ENCODE peak calls at places on chromosomes 4 and X, in four cellular contexts. One of them, this sample, is unnamed.

GRCh38 chrX:73668779-73669178 is 105.8 kb downstream of the CHIC1 start:
- DNase-seq in IMR-90: no peak
- DNase-seq in K562: no peak
- DNase-seq in keratinocyte: no peak
- DNase-seq in this sample: no peak

GRCh38 chrX:69024287-69024686 is 141.0 kb downstream of the PJA1 start:
- DNase-seq in IMR-90: no peak
- DNase-seq in K562: no peak
- DNase-seq in keratinocyte: no peak
- DNase-seq in this sample: no peak

GRCh38 chrX:50903387-50904027 is 7.0 kb upstream of the BMP15 start:
- DNase-seq in IMR-90: peak; percentile 26
- DNase-seq in K562: peak; percentile 37
- DNase-seq in keratinocyte: no peak
- DNase-seq in this sample: peak; percentile 53

GRCh38 chrX:107205770-107206696 is at the start of the genes DNAAF6 and NUP62CL:
- DNase-seq in IMR-90: no peak
- DNase-seq in K562: peak; percentile 95
- DNase-seq in keratinocyte: no peak
- DNase-seq in this sample: peak; percentile 14

GRCh38 chr4:17027495-17027894 is 129.1 kb upstream of the LDB2 start:
- DNase-seq in IMR-90: peak; percentile 99
- DNase-seq in K562: no peak
- DNase-seq in keratinocyte: peak; percentile 66
- DNase-seq in this sample: peak; percentile 87

GRCh38 chr4:87651941-87652340 is 1.9 kb downstream of the DMP1 start:
- DNase-seq in IMR-90: no peak
- DNase-seq in K562: no peak
- DNase-seq in keratinocyte: no peak
- DNase-seq in this sample: no peak

GRCh38 chr4:9861561-9861960 is 80.1 kb downstream of the DRD5 start:
- DNase-seq in IMR-90: no peak
- DNase-seq in K562: no peak
- DNase-seq in keratinocyte: no peak
- DNase-seq in this sample: no peak

GRCh38 chrX:41875142-41875541 is 48.2 kb downstream of the CASK start:
- DNase-seq in IMR-90: peak; percentile 65
- DNase-seq in K562: no peak
- DNase-seq in keratinocyte: no peak
- DNase-seq in this sample: no peak

GRCh38 chrX:140822861-140823260 is 113.3 kb downstream of the LINC00632 start:
- DNase-seq in IMR-90: no peak
- DNase-seq in K562: no peak
- DNase-seq in keratinocyte: no peak
- DNase-seq in this sample: no peak

GRCh38 chr4:78922207-78922606 is 17.0 kb downstream of the PAQR3 start:
- DNase-seq in IMR-90: peak; percentile 83
- DNase-seq in K562: no peak
- DNase-seq in keratinocyte: no peak
- DNase-seq in this sample: no peak

GRCh38 chrX:97189668-97190067 is 306.0 kb downstream of the RPA4 start:
- DNase-seq in IMR-90: no peak
- DNase-seq in K562: no peak
- DNase-seq in keratinocyte: no peak
- DNase-seq in this sample: no peak

DNA sequence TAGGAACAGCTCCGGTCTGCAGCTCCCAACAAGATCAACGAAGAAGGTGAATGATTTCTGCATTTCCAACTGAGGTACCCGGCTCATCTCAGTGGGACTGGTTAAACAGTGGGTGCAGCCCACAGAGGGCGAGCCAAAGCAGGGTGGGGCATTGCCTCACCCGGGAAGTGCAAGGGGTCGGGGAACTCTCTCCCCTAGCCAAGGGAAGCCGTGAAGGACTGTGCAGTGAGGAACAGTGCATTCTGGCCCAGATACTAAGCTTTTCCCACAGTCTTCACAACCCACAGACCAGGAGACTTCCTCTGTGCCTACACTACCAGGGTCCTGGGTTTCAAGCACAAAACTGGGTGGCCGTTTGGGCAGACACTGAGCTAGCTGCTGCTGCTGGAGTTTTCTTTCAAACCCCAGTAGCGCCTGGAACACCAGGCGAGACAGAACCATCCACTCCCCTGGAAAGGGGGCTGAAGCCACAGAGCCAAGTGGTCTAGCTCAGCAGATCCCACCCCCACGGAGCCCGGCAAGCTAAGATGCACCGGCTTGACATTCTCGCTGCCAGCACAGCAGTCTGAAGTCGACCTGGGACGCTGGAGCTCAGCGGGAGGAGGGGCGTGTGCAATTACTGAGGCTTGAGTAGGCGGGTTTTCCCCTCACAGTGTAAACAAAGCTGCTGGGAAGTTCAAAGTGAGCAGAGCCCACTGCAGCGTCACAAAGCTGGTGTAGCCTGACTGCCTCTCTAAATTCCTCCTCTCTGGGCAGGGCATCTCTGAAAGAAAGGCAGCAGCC is 84.6 kb downstream of the THOC2 start:
- DNase-seq in IMR-90: peak; percentile 83
- DNase-seq in K562: no peak
- DNase-seq in keratinocyte: no peak
- DNase-seq in this sample: peak; percentile 4
- H3K9me1 ChIP-seq in IMR-90: no peaks in the 10 kb centered on the region
- H3K9me1 ChIP-seq in K562: no peaks in the 10 kb centered on the region
- H3K9me1 ChIP-seq in keratinocyte: no peaks in the 10 kb centered on the region
- H3K9me1 ChIP-seq in this sample: no peaks in the 10 kb centered on the region

GRCh38 chr4:174192943-174193342 is 90.5 kb downstream of the FBXO8 start:
- DNase-seq in IMR-90: no peak
- DNase-seq in K562: no peak
- DNase-seq in keratinocyte: no peak
- DNase-seq in this sample: no peak

GRCh38 chr4:174193438-174194015 is 89.9 kb downstream of the FBXO8 start:
- DNase-seq in IMR-90: peak; percentile 7
- DNase-seq in K562: peak; percentile 57
- DNase-seq in keratinocyte: no peak
- DNase-seq in this sample: no peak

GRCh38 chr4:174190832-174191500 is 92.5 kb downstream of the FBXO8 start:
- DNase-seq in IMR-90: no peak
- DNase-seq in K562: peak; percentile 20
- DNase-seq in keratinocyte: no peak
- DNase-seq in this sample: no peak

DNA sequence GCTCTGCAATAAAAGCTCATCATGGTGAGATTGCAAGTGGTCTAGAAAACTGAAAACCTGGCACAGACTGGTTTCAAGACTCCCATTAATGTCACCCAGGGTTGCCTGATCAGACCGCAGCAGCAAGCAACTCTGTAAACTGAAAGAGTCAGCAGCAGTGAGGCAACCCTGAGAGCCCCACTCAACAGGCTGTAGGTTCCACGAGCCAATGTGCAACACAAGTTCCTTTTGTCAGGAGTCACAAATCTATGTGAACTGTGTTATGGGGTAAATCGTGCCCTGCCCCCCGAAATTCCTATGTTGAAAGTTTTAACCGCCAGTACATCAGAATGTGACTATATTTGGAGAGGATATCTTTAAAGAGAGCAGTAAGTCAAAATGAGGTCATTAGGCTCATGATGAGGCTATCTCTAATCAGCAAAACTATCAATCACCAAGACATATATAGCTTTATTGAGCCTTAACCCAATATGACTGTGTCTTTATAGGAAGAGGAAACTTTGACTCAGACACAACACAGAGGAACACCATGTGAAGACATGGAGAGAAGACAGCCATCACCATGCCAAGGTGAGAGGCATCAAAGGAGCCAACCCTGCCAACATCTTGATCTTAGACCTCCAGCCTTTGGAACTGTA is 94.0 kb downstream of the FBXO8 start:
- DNase-seq in IMR-90: no peak
- DNase-seq in K562: no peak
- DNase-seq in keratinocyte: no peak
- DNase-seq in this sample: no peak
- H3K9me1 ChIP-seq in IMR-90: no peaks in the 10 kb centered on the region
- H3K9me1 ChIP-seq in K562: no peaks in the 10 kb centered on the region
- H3K9me1 ChIP-seq in keratinocyte: no peaks in the 10 kb centered on the region
- H3K9me1 ChIP-seq in this sample: no peaks in the 10 kb centered on the region

DNA sequence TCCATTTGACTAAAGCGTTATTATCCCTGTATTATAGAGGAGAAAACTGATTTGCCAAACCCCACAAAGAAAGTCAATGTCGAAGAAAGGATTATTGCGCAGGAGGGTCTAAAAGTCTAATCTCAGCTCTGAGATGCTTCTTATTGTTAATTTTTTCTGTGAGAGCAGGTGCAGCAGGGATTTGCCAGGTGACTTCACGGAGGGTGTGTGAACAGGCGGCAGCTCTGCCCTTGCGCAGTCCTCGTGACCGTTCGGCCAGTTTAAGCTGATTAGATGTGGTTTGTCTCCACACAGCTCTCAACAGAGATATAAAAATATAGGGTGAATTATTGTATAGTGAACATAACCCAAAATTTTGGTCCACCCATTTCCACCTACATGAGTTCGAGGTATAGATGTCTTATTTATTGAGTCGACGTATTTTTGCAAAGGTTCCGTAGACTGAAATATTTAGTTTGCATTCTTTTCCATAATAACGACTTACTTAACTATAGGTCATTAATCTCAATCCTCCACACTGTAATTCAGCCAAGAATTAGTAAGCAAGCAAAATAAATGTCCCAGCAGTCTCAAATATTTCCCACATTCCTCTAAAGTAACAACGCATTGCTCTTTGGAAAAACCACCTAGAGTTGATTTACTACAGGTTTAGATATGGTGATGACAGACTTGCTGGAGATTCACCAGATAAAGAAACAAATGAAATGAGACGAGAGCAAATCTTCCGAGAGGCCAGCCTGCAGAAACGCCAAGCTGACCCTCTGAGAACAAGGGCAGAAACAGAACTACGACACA is 28.7 kb downstream of the TENM3 start:
- DNase-seq in IMR-90: peak; percentile 24
- DNase-seq in K562: no peak
- DNase-seq in keratinocyte: no peak
- DNase-seq in this sample: no peak
- H3K9me1 ChIP-seq in IMR-90: no peaks in the 10 kb centered on the region
- H3K9me1 ChIP-seq in K562: no peaks in the 10 kb centered on the region
- H3K9me1 ChIP-seq in keratinocyte: no peaks in the 10 kb centered on the region
- H3K9me1 ChIP-seq in this sample: no peaks in the 10 kb centered on the region

GRCh38 chr4:101162990-101163380 is 184.3 kb downstream of the PPP3CA start:
- DNase-seq in IMR-90: no peak
- DNase-seq in K562: no peak
- DNase-seq in keratinocyte: no peak
- DNase-seq in this sample: no peak
- H3K9me1 ChIP-seq in IMR-90: peaks cover 8% of the 10 kb centered on the region
- H3K9me1 ChIP-seq in K562: no peaks in the 10 kb centered on the region
- H3K9me1 ChIP-seq in keratinocyte: no peaks in the 10 kb centered on the region
- H3K9me1 ChIP-seq in this sample: no peaks in the 10 kb centered on the region

GRCh38 chrX:40009890-40010289 is 87.9 kb downstream of the BCOR start:
- DNase-seq in IMR-90: no peak
- DNase-seq in K562: no peak
- DNase-seq in keratinocyte: no peak
- DNase-seq in this sample: no peak

GRCh38 chrX:40007746-40008705 is 89.7 kb downstream of the BCOR start:
- DNase-seq in IMR-90: no peak
- DNase-seq in K562: no peak
- DNase-seq in keratinocyte: no peak
- DNase-seq in this sample: no peak

GRCh38 chrX:40010550-40011364 is 87.0 kb downstream of the BCOR start:
- DNase-seq in IMR-90: no peak
- DNase-seq in K562: no peak
- DNase-seq in keratinocyte: no peak
- DNase-seq in this sample: no peak

GRCh38 chrX:40009462-40009851 is 88.3 kb downstream of the BCOR start:
- DNase-seq in IMR-90: no peak
- DNase-seq in K562: no peak
- DNase-seq in keratinocyte: no peak
- DNase-seq in this sample: no peak

DNA sequence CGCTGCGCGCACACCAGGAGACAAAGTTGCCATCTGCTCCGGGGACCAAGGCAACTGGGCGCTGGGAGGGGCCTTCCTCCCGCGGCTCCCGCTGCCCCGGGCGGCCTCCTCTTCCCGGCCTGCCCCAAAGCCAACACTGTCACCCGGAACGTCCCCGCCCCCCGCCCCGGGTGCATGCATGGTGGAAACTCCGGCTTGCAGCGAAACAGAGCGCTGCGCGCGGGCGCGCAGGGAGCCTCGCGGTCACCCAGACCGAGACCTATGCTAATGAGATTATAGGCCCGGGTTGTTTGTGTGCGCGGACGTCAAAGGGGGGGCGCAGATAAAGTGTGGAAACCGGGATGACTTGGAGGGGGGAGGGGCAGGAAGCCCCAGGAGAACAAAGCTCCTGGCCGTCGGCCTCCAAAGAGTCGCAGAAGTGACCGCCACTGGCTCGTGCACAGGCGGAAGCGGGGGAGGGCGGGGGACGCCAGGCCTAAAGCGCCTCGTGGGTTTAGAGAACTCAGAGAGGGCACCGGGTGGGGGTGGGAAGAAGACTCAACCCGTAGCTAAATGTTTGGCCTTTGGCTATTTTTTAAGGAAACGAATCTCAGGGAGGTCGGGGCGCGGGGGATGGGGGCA is 88.8 kb downstream of the BCOR start:
- DNase-seq in IMR-90: no peak
- DNase-seq in K562: no peak
- DNase-seq in keratinocyte: no peak
- DNase-seq in this sample: no peak
- H3K9me1 ChIP-seq in IMR-90: peaks cover 2% of the 10 kb centered on the region
- H3K9me1 ChIP-seq in K562: no peaks in the 10 kb centered on the region
- H3K9me1 ChIP-seq in keratinocyte: no peaks in the 10 kb centered on the region
- H3K9me1 ChIP-seq in this sample: no peaks in the 10 kb centered on the region

DNA sequence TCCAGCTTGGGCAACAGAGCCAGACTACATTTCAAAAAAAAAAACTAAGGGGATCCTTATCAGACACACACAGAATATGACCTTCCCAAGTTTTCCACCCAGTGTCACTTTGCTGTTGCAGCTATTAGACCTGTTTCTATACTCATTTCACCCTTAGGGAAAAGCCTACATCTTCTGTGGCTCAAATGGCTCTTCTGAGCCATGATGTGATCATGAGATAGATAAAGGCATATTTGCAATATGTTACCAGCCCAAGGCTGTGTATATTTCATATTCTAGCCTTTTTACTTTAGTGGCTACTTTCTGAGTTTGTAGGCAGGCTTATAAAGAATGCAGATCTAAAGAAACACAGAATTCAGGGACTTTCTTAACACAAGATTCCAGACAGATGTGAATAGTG is 19.3 kb downstream of the RS1 start:
- DNase-seq in IMR-90: no peak
- DNase-seq in K562: no peak
- DNase-seq in keratinocyte: no peak
- DNase-seq in this sample: no peak
- H3K9me1 ChIP-seq in IMR-90: no peaks in the 10 kb centered on the region
- H3K9me1 ChIP-seq in K562: no peaks in the 10 kb centered on the region
- H3K9me1 ChIP-seq in keratinocyte: no peaks in the 10 kb centered on the region
- H3K9me1 ChIP-seq in this sample: no peaks in the 10 kb centered on the region

GRCh38 chr4:167144605-167145004 is 89.7 kb downstream of the SPOCK3 start:
- DNase-seq in IMR-90: no peak
- DNase-seq in K562: no peak
- DNase-seq in keratinocyte: no peak
- DNase-seq in this sample: no peak
- H3K9me1 ChIP-seq in IMR-90: no peaks in the 10 kb centered on the region
- H3K9me1 ChIP-seq in K562: no peaks in the 10 kb centered on the region
- H3K9me1 ChIP-seq in keratinocyte: no peaks in the 10 kb centered on the region
- H3K9me1 ChIP-seq in this sample: no peaks in the 10 kb centered on the region

GRCh38 chr4:187098429-187098828 is 374.8 kb upstream of the FAT1 start:
- DNase-seq in IMR-90: no peak
- DNase-seq in K562: no peak
- DNase-seq in keratinocyte: no peak
- DNase-seq in this sample: no peak
- H3K9me1 ChIP-seq in IMR-90: no peaks in the 10 kb centered on the region
- H3K9me1 ChIP-seq in K562: no peaks in the 10 kb centered on the region
- H3K9me1 ChIP-seq in keratinocyte: no peaks in the 10 kb centered on the region
- H3K9me1 ChIP-seq in this sample: no peaks in the 10 kb centered on the region

This sample was measured in endothelial cell of umbilical vein.